ENCODE peak calls at places on chromosomes 5 and 9, in six cellular contexts. One of them, this sample, is unnamed. For H3K4me1, the result is how much of the 10 kb centered on the place peaks cover.

GRCh38 chr9:134007150-134007549 is 15.0 kb upstream of the VAV2 start:
- DNase-seq in endothelial cell of umbilical vein: no peak
- DNase-seq in psoas muscle: no peak
- DNase-seq in uterus: no peak
- DNase-seq in heart left ventricle: no peak
- DNase-seq in spleen: no peak
- DNase-seq in this sample: no peak

GRCh38 chr5:157464518-157465171 is 4.6 kb downstream of the NIPAL4 start:
- DNase-seq in endothelial cell of umbilical vein: no peak
- DNase-seq in spleen: no peak
- DNase-seq in psoas muscle: no peak
- DNase-seq in heart left ventricle: peak
- DNase-seq in uterus: peak
- DNase-seq in this sample: no peak

GRCh38 chr5:72366324-72366976 is 46.3 kb downstream of the PTCD2 start:
- DNase-seq in endothelial cell of umbilical vein: peak
- DNase-seq in heart left ventricle: peak
- DNase-seq in psoas muscle: no peak
- DNase-seq in uterus: peak
- DNase-seq in spleen: no peak
- DNase-seq in this sample: peak

GRCh38 chr5:65213921-65214525 is 267.7 kb downstream of the ADAMTS6 start:
- DNase-seq in endothelial cell of umbilical vein: peak
- DNase-seq in psoas muscle: no peak
- DNase-seq in uterus: no peak
- DNase-seq in spleen: no peak
- DNase-seq in heart left ventricle: no peak
- DNase-seq in this sample: no peak

GRCh38 chr5:62791059-62791458 is 212.4 kb downstream of the LRRC70 start:
- DNase-seq in uterus: no peak
- DNase-seq in heart left ventricle: no peak
- DNase-seq in psoas muscle: no peak
- DNase-seq in endothelial cell of umbilical vein: peak
- DNase-seq in spleen: no peak
- DNase-seq in this sample: no peak

GRCh38 chr9:133188006-133188842 is 20.8 kb downstream of the OBP2B start:
- DNase-seq in spleen: peak
- DNase-seq in heart left ventricle: no peak
- DNase-seq in uterus: no peak
- DNase-seq in psoas muscle: no peak
- DNase-seq in endothelial cell of umbilical vein: no peak
- DNase-seq in this sample: peak

GRCh38 chr9:488448-488847 is 273.8 kb downstream of the DOCK8 start:
- DNase-seq in uterus: no peak
- DNase-seq in psoas muscle: no peak
- DNase-seq in heart left ventricle: no peak
- DNase-seq in spleen: no peak
- DNase-seq in endothelial cell of umbilical vein: no peak
- DNase-seq in this sample: no peak

GRCh38 chr5:141094481-141095262 is at the start of gene PCDHB2:
- DNase-seq in spleen: no peak
- DNase-seq in uterus: no peak
- DNase-seq in psoas muscle: peak
- DNase-seq in heart left ventricle: no peak
- DNase-seq in endothelial cell of umbilical vein: peak
- DNase-seq in this sample: no peak

GRCh38 chr9:76996700-76997099 is 22.8 kb upstream of the FOXB2 start:
- DNase-seq in psoas muscle: peak
- DNase-seq in uterus: peak
- DNase-seq in spleen: no peak
- DNase-seq in heart left ventricle: peak
- DNase-seq in endothelial cell of umbilical vein: no peak
- DNase-seq in this sample: peak

GRCh38 chr9:130806388-130806716 is 28.7 kb upstream of the ABL1 start:
- DNase-seq in endothelial cell of umbilical vein: no peak
- DNase-seq in uterus: no peak
- DNase-seq in spleen: no peak
- DNase-seq in heart left ventricle: no peak
- DNase-seq in psoas muscle: no peak
- DNase-seq in this sample: no peak

GRCh38 chr5:132594170-132594569 is 37.4 kb downstream of the RAD50 start:
- DNase-seq in uterus: no peak
- DNase-seq in psoas muscle: no peak
- DNase-seq in spleen: no peak
- DNase-seq in endothelial cell of umbilical vein: no peak
- DNase-seq in heart left ventricle: no peak
- DNase-seq in this sample: no peak

GRCh38 chr5:73747696-73748380 is 121.8 kb downstream of the ARHGEF28 start:
- DNase-seq in endothelial cell of umbilical vein: peak
- DNase-seq in psoas muscle: no peak
- DNase-seq in spleen: no peak
- DNase-seq in heart left ventricle: no peak
- DNase-seq in uterus: no peak
- DNase-seq in this sample: no peak

GRCh38 chr9:3271157-3271556 is 254.6 kb downstream of the RFX3 start:
- DNase-seq in spleen: no peak
- DNase-seq in uterus: no peak
- DNase-seq in heart left ventricle: no peak
- DNase-seq in psoas muscle: no peak
- DNase-seq in endothelial cell of umbilical vein: no peak
- DNase-seq in this sample: no peak

GRCh38 chr9:124298646-124299235 is 41.0 kb downstream of the NEK6 start:
- DNase-seq in uterus: no peak
- DNase-seq in endothelial cell of umbilical vein: no peak
- DNase-seq in spleen: no peak
- DNase-seq in psoas muscle: no peak
- DNase-seq in heart left ventricle: no peak
- DNase-seq in this sample: no peak
- H3K4me1 ChIP-seq in uterus: under half
- H3K4me1 ChIP-seq in endothelial cell of umbilical vein: half or more
- H3K4me1 ChIP-seq in spleen: half or more
- H3K4me1 ChIP-seq in psoas muscle: under half
- H3K4me1 ChIP-seq in heart left ventricle: half or more
- H3K4me1 ChIP-seq in this sample: under half

DNA sequence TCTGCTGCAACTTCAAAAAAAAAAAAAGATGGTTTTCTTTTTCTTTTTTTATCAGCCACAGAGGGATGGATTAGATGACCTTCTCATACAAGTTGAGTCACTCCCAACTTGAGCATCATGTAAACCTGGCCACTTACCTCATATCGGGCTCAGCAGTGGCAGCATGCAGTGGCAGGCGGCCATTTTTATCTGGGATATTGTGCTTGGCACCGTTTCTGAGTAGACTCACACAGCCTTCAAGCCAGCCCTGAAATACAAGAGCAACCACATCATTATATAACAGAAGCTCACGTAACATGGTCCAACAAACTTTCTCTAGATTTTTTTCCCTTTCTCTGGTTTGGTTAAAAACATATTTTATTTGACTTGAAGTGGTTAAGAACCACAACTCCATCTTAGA is 62.6 kb downstream of the ANKRD55 start:
- DNase-seq in psoas muscle: no peak
- DNase-seq in endothelial cell of umbilical vein: peak
- DNase-seq in uterus: no peak
- DNase-seq in heart left ventricle: no peak
- DNase-seq in spleen: no peak
- DNase-seq in this sample: no peak
- H3K4me1 ChIP-seq in psoas muscle: under half
- H3K4me1 ChIP-seq in endothelial cell of umbilical vein: half or more
- H3K4me1 ChIP-seq in uterus: under half
- H3K4me1 ChIP-seq in heart left ventricle: under half
- H3K4me1 ChIP-seq in spleen: half or more
- H3K4me1 ChIP-seq in this sample: under half

GRCh38 chr9:84002344-84002743 is 21.7 kb downstream of the RMI1 start:
- DNase-seq in heart left ventricle: no peak
- DNase-seq in psoas muscle: no peak
- DNase-seq in spleen: no peak
- DNase-seq in uterus: no peak
- DNase-seq in endothelial cell of umbilical vein: peak
- DNase-seq in this sample: no peak

GRCh38 chr9:84003246-84003645 is 22.6 kb downstream of the RMI1 start:
- DNase-seq in uterus: no peak
- DNase-seq in spleen: no peak
- DNase-seq in endothelial cell of umbilical vein: no peak
- DNase-seq in psoas muscle: no peak
- DNase-seq in heart left ventricle: no peak
- DNase-seq in this sample: no peak

GRCh38 chr9:84007662-84008061 is 27.1 kb downstream of the RMI1 start:
- DNase-seq in psoas muscle: no peak
- DNase-seq in endothelial cell of umbilical vein: no peak
- DNase-seq in spleen: no peak
- DNase-seq in uterus: no peak
- DNase-seq in heart left ventricle: no peak
- DNase-seq in this sample: no peak
- H3K4me1 ChIP-seq in psoas muscle: under half
- H3K4me1 ChIP-seq in endothelial cell of umbilical vein: under half
- H3K4me1 ChIP-seq in spleen: under half
- H3K4me1 ChIP-seq in uterus: under half
- H3K4me1 ChIP-seq in heart left ventricle: under half
- H3K4me1 ChIP-seq in this sample: under half

GRCh38 chr5:150757087-150757649 is 1.6 kb downstream of the DCTN4 start:
- DNase-seq in uterus: no peak
- DNase-seq in endothelial cell of umbilical vein: no peak
- DNase-seq in spleen: no peak
- DNase-seq in psoas muscle: no peak
- DNase-seq in heart left ventricle: no peak
- DNase-seq in this sample: no peak

GRCh38 chr5:150751096-150751891 is 7.5 kb downstream of the DCTN4 start:
- DNase-seq in endothelial cell of umbilical vein: no peak
- DNase-seq in uterus: no peak
- DNase-seq in heart left ventricle: no peak
- DNase-seq in spleen: no peak
- DNase-seq in psoas muscle: no peak
- DNase-seq in this sample: no peak

GRCh38 chr5:150750469-150750868 is 8.3 kb downstream of the DCTN4 start:
- DNase-seq in heart left ventricle: no peak
- DNase-seq in uterus: no peak
- DNase-seq in endothelial cell of umbilical vein: peak
- DNase-seq in spleen: no peak
- DNase-seq in psoas muscle: no peak
- DNase-seq in this sample: no peak

GRCh38 chr5:150753863-150754262 is 5.0 kb downstream of the DCTN4 start:
- DNase-seq in endothelial cell of umbilical vein: no peak
- DNase-seq in uterus: no peak
- DNase-seq in heart left ventricle: no peak
- DNase-seq in spleen: no peak
- DNase-seq in psoas muscle: no peak
- DNase-seq in this sample: no peak

GRCh38 chr5:150753463-150753862 is 5.4 kb downstream of the DCTN4 start:
- DNase-seq in spleen: no peak
- DNase-seq in uterus: no peak
- DNase-seq in endothelial cell of umbilical vein: no peak
- DNase-seq in heart left ventricle: no peak
- DNase-seq in psoas muscle: no peak
- DNase-seq in this sample: no peak
- H3K4me1 ChIP-seq in spleen: half or more
- H3K4me1 ChIP-seq in uterus: under half
- H3K4me1 ChIP-seq in endothelial cell of umbilical vein: under half
- H3K4me1 ChIP-seq in heart left ventricle: under half
- H3K4me1 ChIP-seq in psoas muscle: under half
- H3K4me1 ChIP-seq in this sample: under half

DNA sequence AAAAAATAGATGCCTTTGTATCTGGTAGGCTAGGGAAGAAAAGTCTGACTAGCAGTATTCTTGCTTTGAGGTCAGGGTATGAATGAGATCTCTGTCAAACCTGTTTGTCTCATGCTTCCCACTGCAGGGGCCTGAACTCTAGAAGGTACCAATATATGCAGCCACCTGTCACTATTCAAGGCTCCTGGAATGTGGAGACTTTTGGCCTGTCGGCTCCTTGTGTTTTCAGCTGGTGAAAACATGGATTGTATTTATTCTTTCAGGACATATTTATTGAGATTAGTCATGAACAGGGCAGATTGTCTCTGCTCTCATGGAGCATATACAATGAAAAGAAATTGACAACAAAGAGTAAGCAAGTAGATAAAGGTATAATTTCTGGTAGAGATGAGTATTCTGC is 255.8 kb downstream of the ARHGAP26 start:
- DNase-seq in psoas muscle: no peak
- DNase-seq in uterus: no peak
- DNase-seq in heart left ventricle: no peak
- DNase-seq in endothelial cell of umbilical vein: peak
- DNase-seq in spleen: no peak
- DNase-seq in this sample: no peak
- H3K4me1 ChIP-seq in psoas muscle: half or more
- H3K4me1 ChIP-seq in uterus: under half
- H3K4me1 ChIP-seq in heart left ventricle: under half
- H3K4me1 ChIP-seq in endothelial cell of umbilical vein: under half
- H3K4me1 ChIP-seq in spleen: under half
- H3K4me1 ChIP-seq in this sample: under half

DNA sequence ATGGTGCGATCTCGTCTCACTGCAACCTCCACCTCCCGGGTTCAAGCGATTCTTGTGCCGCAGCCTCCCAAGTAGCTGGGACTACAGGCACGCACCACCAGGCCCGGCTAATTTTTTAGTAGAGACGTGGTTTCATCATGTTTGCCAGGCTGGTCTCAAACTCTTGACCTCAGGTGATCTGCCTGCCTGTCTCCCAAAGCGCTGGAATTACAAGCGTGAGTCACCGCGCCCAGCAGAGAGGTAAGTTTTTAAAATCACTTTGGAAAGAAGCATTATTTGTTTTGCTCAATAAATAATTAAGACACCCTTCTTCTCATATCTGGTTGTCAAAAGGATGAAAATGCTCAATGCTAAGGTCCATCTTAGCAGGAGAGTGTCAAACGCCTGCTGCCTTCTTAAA is 48.5 kb upstream of the STXBP1 start:
- DNase-seq in psoas muscle: no peak
- DNase-seq in spleen: no peak
- DNase-seq in endothelial cell of umbilical vein: no peak
- DNase-seq in heart left ventricle: no peak
- DNase-seq in uterus: no peak
- DNase-seq in this sample: no peak
- H3K4me1 ChIP-seq in psoas muscle: under half
- H3K4me1 ChIP-seq in spleen: half or more
- H3K4me1 ChIP-seq in endothelial cell of umbilical vein: half or more
- H3K4me1 ChIP-seq in heart left ventricle: half or more
- H3K4me1 ChIP-seq in uterus: under half
- H3K4me1 ChIP-seq in this sample: under half

GRCh38 chr9:95078516-95078915 is 239.0 kb downstream of the FANCC start:
- DNase-seq in heart left ventricle: no peak
- DNase-seq in uterus: no peak
- DNase-seq in endothelial cell of umbilical vein: no peak
- DNase-seq in spleen: no peak
- DNase-seq in psoas muscle: no peak
- DNase-seq in this sample: no peak

GRCh38 chr9:95075700-95076099 is 241.8 kb downstream of the FANCC start:
- DNase-seq in uterus: no peak
- DNase-seq in psoas muscle: no peak
- DNase-seq in spleen: no peak
- DNase-seq in endothelial cell of umbilical vein: no peak
- DNase-seq in heart left ventricle: no peak
- DNase-seq in this sample: no peak

GRCh38 chr9:95077766-95078382 is 239.6 kb downstream of the FANCC start:
- DNase-seq in heart left ventricle: no peak
- DNase-seq in spleen: no peak
- DNase-seq in psoas muscle: no peak
- DNase-seq in uterus: no peak
- DNase-seq in endothelial cell of umbilical vein: no peak
- DNase-seq in this sample: no peak

GRCh38 chr9:95076696-95077052 is 240.8 kb downstream of the FANCC start:
- DNase-seq in heart left ventricle: no peak
- DNase-seq in endothelial cell of umbilical vein: no peak
- DNase-seq in uterus: no peak
- DNase-seq in spleen: no peak
- DNase-seq in psoas muscle: no peak
- DNase-seq in this sample: no peak

GRCh38 chr9:95077053-95077765 is 240.3 kb downstream of the FANCC start:
- DNase-seq in psoas muscle: no peak
- DNase-seq in heart left ventricle: no peak
- DNase-seq in uterus: no peak
- DNase-seq in endothelial cell of umbilical vein: no peak
- DNase-seq in spleen: no peak
- DNase-seq in this sample: no peak
- H3K4me1 ChIP-seq in psoas muscle: half or more
- H3K4me1 ChIP-seq in heart left ventricle: half or more
- H3K4me1 ChIP-seq in uterus: under half
- H3K4me1 ChIP-seq in endothelial cell of umbilical vein: under half
- H3K4me1 ChIP-seq in spleen: under half
- H3K4me1 ChIP-seq in this sample: under half